ENCODE peak calls at places on chromosomes 4 and X, in eight cellular contexts. One of them, this sample, is unnamed.

GRCh38 chr4:66489370-66489769 is 819.1 kb upstream of the EPHA5 start:
- DNase-seq in foreskin melanocyte: no peak
- DNase-seq in T-helper 1 cell: no peak
- DNase-seq in HS-5: no peak
- DNase-seq in T-helper 2 cell: no peak
- DNase-seq in NCI-H446: no peak
- DNase-seq in AG08395: no peak
- DNase-seq in NCI-H1092: no peak
- DNase-seq in this sample: no peak

GRCh38 chr4:1014395-1015167 is 3.2 kb downstream of the FGFRL1 start:
- DNase-seq in foreskin melanocyte: peak
- DNase-seq in T-helper 1 cell: no peak
- DNase-seq in HS-5: no peak
- DNase-seq in T-helper 2 cell: no peak
- DNase-seq in NCI-H446: no peak
- DNase-seq in AG08395: no peak
- DNase-seq in NCI-H1092: no peak
- DNase-seq in this sample: no peak

GRCh38 chr4:13524504-13525243 is 19.6 kb downstream of the NKX3-2 start:
- DNase-seq in foreskin melanocyte: no peak
- DNase-seq in T-helper 1 cell: no peak
- DNase-seq in HS-5: no peak
- DNase-seq in T-helper 2 cell: no peak
- DNase-seq in NCI-H446: no peak
- DNase-seq in AG08395: peak
- DNase-seq in NCI-H1092: no peak
- DNase-seq in this sample: peak

GRCh38 chr4:123624959-123625358 is 228.4 kb downstream of the SPRY1 start:
- DNase-seq in foreskin melanocyte: no peak
- DNase-seq in T-helper 1 cell: peak
- DNase-seq in HS-5: no peak
- DNase-seq in T-helper 2 cell: no peak
- DNase-seq in NCI-H446: no peak
- DNase-seq in AG08395: no peak
- DNase-seq in NCI-H1092: no peak
- DNase-seq in this sample: no peak

GRCh38 chrX:114787016-114787415 is 203.1 kb downstream of the HTR2C start:
- DNase-seq in foreskin melanocyte: no peak
- DNase-seq in T-helper 1 cell: no peak
- DNase-seq in HS-5: no peak
- DNase-seq in T-helper 2 cell: no peak
- DNase-seq in NCI-H446: no peak
- DNase-seq in AG08395: peak
- DNase-seq in NCI-H1092: no peak
- DNase-seq in this sample: no peak

GRCh38 chrX:155068165-155068564 is 2.8 kb downstream of the CMC4 start:
- DNase-seq in foreskin melanocyte: peak
- DNase-seq in T-helper 1 cell: no peak
- DNase-seq in HS-5: peak
- DNase-seq in T-helper 2 cell: no peak
- DNase-seq in NCI-H446: no peak
- DNase-seq in AG08395: peak
- DNase-seq in NCI-H1092: no peak
- DNase-seq in this sample: no peak

GRCh38 chr4:133865606-133866327 is 335.8 kb downstream of the PABPC4L start:
- DNase-seq in foreskin melanocyte: peak
- DNase-seq in T-helper 1 cell: no peak
- DNase-seq in HS-5: peak
- DNase-seq in T-helper 2 cell: no peak
- DNase-seq in NCI-H446: no peak
- DNase-seq in AG08395: peak
- DNase-seq in NCI-H1092: no peak
- DNase-seq in this sample: no peak

GRCh38 chr4:101156619-101157310 is 190.6 kb downstream of the PPP3CA start:
- DNase-seq in foreskin melanocyte: no peak
- DNase-seq in T-helper 1 cell: peak
- DNase-seq in HS-5: no peak
- DNase-seq in T-helper 2 cell: no peak
- DNase-seq in NCI-H446: no peak
- DNase-seq in AG08395: no peak
- DNase-seq in NCI-H1092: no peak
- DNase-seq in this sample: no peak

GRCh38 chr4:55729306-55730142 is 90.1 kb upstream of the EXOC1L start:
- DNase-seq in foreskin melanocyte: no peak
- DNase-seq in T-helper 1 cell: no peak
- DNase-seq in HS-5: no peak
- DNase-seq in T-helper 2 cell: no peak
- DNase-seq in NCI-H446: no peak
- DNase-seq in AG08395: no peak
- DNase-seq in NCI-H1092: no peak
- DNase-seq in this sample: no peak

GRCh38 chrX:154375156-154375504 is 696 bp upstream of the FLNA start:
- DNase-seq in foreskin melanocyte: no peak
- DNase-seq in T-helper 1 cell: no peak
- DNase-seq in HS-5: no peak
- DNase-seq in T-helper 2 cell: no peak
- DNase-seq in NCI-H446: no peak
- DNase-seq in AG08395: no peak
- DNase-seq in NCI-H1092: no peak
- DNase-seq in this sample: no peak

GRCh38 chrX:68829594-68830485 is 1.0 kb downstream of the EFNB1 start:
- DNase-seq in foreskin melanocyte: peak
- DNase-seq in T-helper 1 cell: no peak
- DNase-seq in HS-5: no peak
- DNase-seq in T-helper 2 cell: no peak
- DNase-seq in NCI-H446: no peak
- DNase-seq in AG08395: no peak
- DNase-seq in NCI-H1092: no peak
- DNase-seq in this sample: no peak

GRCh38 chrX:29903365-29903764 is 312.0 kb upstream of the MAGEB2 start:
- DNase-seq in foreskin melanocyte: no peak
- DNase-seq in T-helper 1 cell: no peak
- DNase-seq in HS-5: no peak
- DNase-seq in T-helper 2 cell: no peak
- DNase-seq in NCI-H446: no peak
- DNase-seq in AG08395: peak
- DNase-seq in NCI-H1092: no peak
- DNase-seq in this sample: no peak

GRCh38 chr4:5292091-5292490 is 240.8 kb downstream of the STK32B start:
- DNase-seq in foreskin melanocyte: peak
- DNase-seq in T-helper 1 cell: no peak
- DNase-seq in HS-5: no peak
- DNase-seq in T-helper 2 cell: no peak
- DNase-seq in NCI-H446: no peak
- DNase-seq in AG08395: no peak
- DNase-seq in NCI-H1092: no peak
- DNase-seq in this sample: no peak

GRCh38 chr4:95835672-95836071 is 4.2 kb upstream of the PDHA2 start:
- DNase-seq in foreskin melanocyte: peak
- DNase-seq in T-helper 1 cell: no peak
- DNase-seq in HS-5: no peak
- DNase-seq in T-helper 2 cell: no peak
- DNase-seq in NCI-H446: no peak
- DNase-seq in AG08395: no peak
- DNase-seq in NCI-H1092: no peak
- DNase-seq in this sample: no peak

GRCh38 chr4:153076861-153077260 is 127.4 kb upstream of the TRIM2 start:
- DNase-seq in foreskin melanocyte: no peak
- DNase-seq in T-helper 1 cell: no peak
- DNase-seq in HS-5: no peak
- DNase-seq in T-helper 2 cell: no peak
- DNase-seq in NCI-H446: no peak
- DNase-seq in AG08395: no peak
- DNase-seq in NCI-H1092: no peak
- DNase-seq in this sample: no peak

GRCh38 chr4:76947369-76947768 is 2.2 kb upstream of the SEPTIN11 start:
- DNase-seq in foreskin melanocyte: peak
- DNase-seq in T-helper 1 cell: no peak
- DNase-seq in HS-5: no peak
- DNase-seq in T-helper 2 cell: no peak
- DNase-seq in NCI-H446: no peak
- DNase-seq in AG08395: no peak
- DNase-seq in NCI-H1092: no peak
- DNase-seq in this sample: no peak

GRCh38 chr4:123528501-123529277 is 132.1 kb downstream of the SPRY1 start:
- DNase-seq in foreskin melanocyte: no peak
- DNase-seq in T-helper 1 cell: no peak
- DNase-seq in HS-5: no peak
- DNase-seq in T-helper 2 cell: no peak
- DNase-seq in NCI-H446: no peak
- DNase-seq in AG08395: no peak
- DNase-seq in NCI-H1092: no peak
- DNase-seq in this sample: no peak

GRCh38 chr4:68372588-68372987 is 22.7 kb upstream of the YTHDC1 start:
- DNase-seq in foreskin melanocyte: no peak
- DNase-seq in T-helper 1 cell: no peak
- DNase-seq in HS-5: peak
- DNase-seq in T-helper 2 cell: no peak
- DNase-seq in NCI-H446: no peak
- DNase-seq in AG08395: no peak
- DNase-seq in NCI-H1092: no peak
- DNase-seq in this sample: no peak

GRCh38 chr4:16457944-16458343 is 231.7 kb upstream of the TAPT1 start:
- DNase-seq in foreskin melanocyte: no peak
- DNase-seq in T-helper 1 cell: no peak
- DNase-seq in HS-5: peak
- DNase-seq in T-helper 2 cell: no peak
- DNase-seq in NCI-H446: no peak
- DNase-seq in AG08395: no peak
- DNase-seq in NCI-H1092: no peak
- DNase-seq in this sample: no peak

GRCh38 chr4:38368612-38369011 is 295.4 kb upstream of the KLF3 start:
- DNase-seq in foreskin melanocyte: no peak
- DNase-seq in T-helper 1 cell: no peak
- DNase-seq in HS-5: peak
- DNase-seq in T-helper 2 cell: no peak
- DNase-seq in NCI-H446: no peak
- DNase-seq in AG08395: peak
- DNase-seq in NCI-H1092: no peak
- DNase-seq in this sample: no peak

This sample was measured in lower leg skin.